ENCODE peak calls at places on chromosome 18, in nine cellular contexts. U, O, W, J, T, V, R, A and Y are unnamed samples.

GRCh38 chr18:13137939-13138821 is 80.4 kb upstream of the LDLRAD4 start:
- DNase-seq in U (peak; percentile 73), W (no peak), T (no peak), V (no peak), R (peak; percentile 90), J (no peak), A (no peak), O (peak; percentile 85), Y (peak; percentile 92)

GRCh38 chr18:55272510-55273243 is 313.4 kb upstream of the CCDC68 start:
- DNase-seq in O (no peak), V (no peak), R (no peak), A (no peak), U (no peak), W (no peak), J (no peak), T (peak; percentile 81), Y (no peak)

GRCh38 chr18:53441761-53442414 is 782.6 kb downstream of the MBD2 start:
- DNase-seq in T (no peak), R (no peak), V (no peak), O (no peak), A (no peak), U (no peak), W (no peak), J (no peak), Y (no peak)

GRCh38 chr18:79796531-79797390 is 977 bp upstream of the KCNG2 start:
- DNase-seq in V (no peak), T (peak; percentile 31), O (no peak), W (no peak), J (no peak), A (peak; percentile 31), R (no peak), U (no peak), Y (no peak)

GRCh38 chr18:35582310-35582682 is 756 bp downstream of the GALNT1 start:
- DNase-seq in U (no peak), V (no peak), W (no peak), J (no peak), O (no peak), A (no peak), R (no peak), T (no peak), Y (peak; percentile 32)

GRCh38 chr18:44884446-44884845 is 203.8 kb downstream of the SETBP1 start:
- DNase-seq in V (no peak), W (no peak), J (no peak), T (peak; percentile 67), U (no peak), A (no peak), R (no peak), O (no peak), Y (no peak)

GRCh38 chr18:32301976-32302743 is 112.3 kb downstream of the MEP1B start:
- DNase-seq in O (no peak), V (peak; percentile 21), R (no peak), U (no peak), A (no peak), T (peak; percentile 88), W (no peak), J (no peak), Y (peak; percentile 20)

GRCh38 chr18:48902023-48902855 is 48.5 kb downstream of the SMAD7 start:
- DNase-seq in W (peak; percentile 97), T (peak; percentile 93), A (no peak), V (peak; percentile 20), O (peak; percentile 86), U (peak; percentile 94), R (peak; percentile 78), J (peak; percentile 86), Y (no peak)

GRCh38 chr18:63834471-63835113 is 52.9 kb upstream of the SERPINB2 start:
- DNase-seq in J (no peak), R (no peak), T (no peak), A (no peak), V (no peak), U (no peak), O (no peak), W (no peak), Y (no peak)

GRCh38 chr18:23844991-23845680 is 155.9 kb downstream of the LAMA3 start:
- DNase-seq in J (no peak), W (no peak), U (no peak), O (no peak), R (no peak), A (peak; percentile 52), V (no peak), T (no peak), Y (no peak)

GRCh38 chr18:39773656-39774055 is 2181.4 kb upstream of the PIK3C3 start:
- DNase-seq in A (no peak), R (no peak), T (peak; percentile 58), V (no peak), O (no peak), U (no peak), J (no peak), W (no peak), Y (no peak)

GRCh38 chr18:25446972-25447371 is 95.0 kb upstream of the ZNF521 start:
- DNase-seq in T (no peak), V (no peak), R (no peak), W (no peak), J (no peak), U (no peak), A (no peak), O (no peak), Y (peak; percentile 6)

GRCh38 chr18:31042391-31043181 is at the start of gene DSC3:
- DNase-seq in O (no peak), A (peak; percentile 73), U (no peak), R (peak; percentile 38), T (peak; percentile 0), W (no peak), J (peak; percentile 77), V (no peak), Y (peak; percentile 31)

GRCh38 chr18:75132931-75133525 is 75.9 kb downstream of the PTGR3 start:
- DNase-seq in A (no peak), R (peak; percentile 12), V (no peak), U (no peak), O (no peak), T (no peak), J (peak; percentile 31), W (peak; percentile 38), Y (no peak)

GRCh38 chr18:58325521-58325908 is 281.5 kb downstream of the NEDD4L start:
- DNase-seq in J (no peak), V (no peak), W (no peak), A (no peak), R (no peak), T (peak; percentile 75), O (no peak), U (no peak), Y (no peak)

GRCh38 chr18:58320907-58321561 is 277.0 kb downstream of the NEDD4L start:
- DNase-seq in V (no peak), U (no peak), A (no peak), T (no peak), R (no peak), J (no peak), O (no peak), W (no peak), Y (no peak)

GRCh38 chr18:58324824-58325520 is 280.9 kb downstream of the NEDD4L start:
- DNase-seq in J (no peak), W (no peak), A (no peak), T (peak; percentile 36), V (no peak), R (no peak), O (no peak), U (no peak), Y (no peak)

GRCh38 chr18:58319719-58320118 is 275.7 kb downstream of the NEDD4L start:
- DNase-seq in T (no peak), V (no peak), J (no peak), O (no peak), A (no peak), U (no peak), W (no peak), R (no peak), Y (no peak)

DNA sequence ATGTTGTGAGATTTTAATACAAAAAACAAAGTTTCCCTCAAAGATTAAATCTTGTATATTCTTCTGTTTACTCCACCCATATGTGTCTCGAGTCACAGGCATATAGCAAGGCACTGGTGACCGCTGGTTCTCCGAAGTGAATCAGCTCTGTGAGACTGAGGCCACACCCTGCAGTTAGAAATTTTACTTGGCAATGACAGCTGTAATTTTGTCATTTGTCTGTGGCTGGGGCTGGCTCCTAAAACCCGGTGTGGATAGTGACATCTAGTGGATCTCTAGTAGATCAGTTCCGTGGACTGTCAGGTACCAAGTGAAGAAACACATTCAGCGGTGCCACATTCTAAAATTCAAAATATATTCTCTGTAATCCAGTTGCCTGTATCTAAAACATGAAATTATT is 278.0 kb downstream of the NEDD4L start:
- DNase-seq in U (peak; percentile 74), T (peak; percentile 86), V (peak; percentile 50), W (no peak), A (peak; percentile 45), R (peak; percentile 78), O (peak; percentile 69), J (no peak), Y (peak; percentile 80)
- TF ChIP-seq CTCF in U (peak; percentile 60), T (peak; percentile 69), V (peak; percentile 63), W (no peak), A (peak; percentile 58), R (peak; percentile 47), O (peak; percentile 41), J (peak; percentile 66), Y (peak; percentile 29)

GRCh38 chr18:46464926-46465655 is 191.9 kb downstream of the LOXHD1 start:
- DNase-seq in O (no peak), U (no peak), T (no peak), V (no peak), W (no peak), A (no peak), R (no peak), J (no peak), Y (no peak)
- TF ChIP-seq CTCF in O (no peak), U (no peak), T (peak; percentile 21), V (peak; percentile 21), W (no peak), A (peak; percentile 42), R (no peak), J (peak; percentile 69), Y (no peak)

GRCh38 chr18:62802523-62802922 is 87.2 kb downstream of the PHLPP1 start:
- DNase-seq in J (no peak), A (no peak), U (no peak), V (no peak), W (no peak), O (no peak), R (no peak), T (no peak), Y (no peak)
- TF ChIP-seq CTCF in J (no peak), A (no peak), U (peak; percentile 12), V (no peak), W (no peak), O (no peak), R (no peak), T (no peak), Y (no peak)

DNA sequence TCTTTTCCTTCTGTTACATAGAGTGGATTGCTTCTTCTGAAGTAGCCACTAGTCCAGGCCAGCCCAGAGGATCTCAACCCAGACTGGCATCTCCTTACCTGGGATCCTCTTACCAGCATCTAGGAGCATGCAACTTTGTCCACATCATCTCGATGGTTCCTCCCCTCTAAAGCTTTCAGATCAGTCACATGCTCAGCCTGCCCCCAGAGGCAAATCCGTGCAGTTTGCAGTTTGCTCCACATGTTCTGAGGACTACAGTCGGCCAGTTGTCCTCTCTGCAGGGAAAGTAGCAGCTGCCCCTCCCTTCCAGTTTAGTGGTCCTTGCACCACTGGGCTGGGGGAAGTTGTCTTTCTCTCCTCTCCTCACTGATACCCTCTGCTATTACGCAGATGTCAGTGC is 259.8 kb upstream of the APCDD1 start:
- DNase-seq in A (no peak), O (no peak), R (no peak), J (no peak), V (no peak), W (no peak), U (no peak), T (peak; percentile 34), Y (no peak)
- TF ChIP-seq CTCF in A (no peak), O (no peak), R (no peak), J (no peak), V (peak; percentile 12), W (no peak), U (no peak), T (no peak), Y (no peak)

GRCh38 chr18:4119813-4120212 is 335.3 kb downstream of the DLGAP1 start:
- DNase-seq in U (no peak), T (no peak), V (no peak), J (no peak), R (no peak), W (no peak), O (no peak), A (no peak), Y (no peak)
- TF ChIP-seq CTCF in U (no peak), T (no peak), V (no peak), J (peak; percentile 37), R (no peak), W (no peak), O (no peak), A (no peak), Y (no peak)